ENCODE peak calls at places on chromosomes 5 and 9, in six cellular contexts. A is A673, F is SJCRH30, U is Peyer's patch, Y is pancreas, O is psoas muscle. P is an unnamed sample.

GRCh38 chr9:19032411-19032810 is 598 bp downstream of the SAXO1 start:
- DNase-seq in A (no peak), F (no peak), U (no peak), Y (no peak), O (no peak), P (no peak)

GRCh38 chr9:110520120-110520701 is 59.3 kb downstream of the SVEP1 start:
- DNase-seq in A (peak), F (no peak), U (no peak), Y (no peak), O (no peak), P (no peak)

GRCh38 chr5:98934581-98934980 is 5.8 kb upstream of the CHD1 start:
- DNase-seq in A (no peak), F (no peak), U (no peak), Y (no peak), O (no peak), P (no peak)

GRCh38 chr5:122493776-122494518 is 181.9 kb downstream of the SNCAIP start:
- DNase-seq in A (no peak), F (no peak), U (no peak), Y (no peak), O (no peak), P (no peak)

GRCh38 chr5:54881286-54882005 is 103.9 kb downstream of the ESM1 start:
- DNase-seq in A (no peak), F (no peak), U (no peak), Y (no peak), O (no peak), P (no peak)

GRCh38 chr9:136847065-136847826 is 2.0 kb upstream of the PHPT1 start:
- DNase-seq in A (peak), F (no peak), U (peak), Y (peak), O (peak), P (peak)

GRCh38 chr5:12358371-12359090 is 454.3 kb upstream of the CTNND2 start:
- DNase-seq in A (no peak), F (no peak), U (no peak), Y (no peak), O (no peak), P (no peak)

GRCh38 chr5:14464101-14464500 is 117.5 kb upstream of the OTULINL start:
- DNase-seq in A (no peak), F (no peak), U (no peak), Y (no peak), O (no peak), P (no peak)

GRCh38 chr5:124453221-124454032 is 293.0 kb downstream of the ZNF608 start:
- DNase-seq in A (no peak), F (no peak), U (no peak), Y (no peak), O (no peak), P (no peak)

GRCh38 chr9:129886226-129887174 is 51.2 kb downstream of the USP20 start:
- DNase-seq in A (no peak), F (no peak), U (no peak), Y (no peak), O (no peak), P (no peak)

GRCh38 chr5:79318935-79319614 is 83.1 kb downstream of the JMY start:
- DNase-seq in A (peak), F (peak), U (no peak), Y (no peak), O (no peak), P (no peak)

GRCh38 chr9:35905912-35906679 is at the start of gene HRCT1:
- DNase-seq in A (peak), F (peak), U (peak), Y (peak), O (peak), P (peak)

GRCh38 chr9:95060916-95061315 is 256.6 kb downstream of the FANCC start:
- DNase-seq in A (no peak), F (peak), U (no peak), Y (no peak), O (no peak), P (no peak)

GRCh38 chr5:161498531-161498930 is 48.0 kb downstream of the GABRB2 start:
- DNase-seq in A (no peak), F (no peak), U (peak), Y (no peak), O (no peak), P (no peak)

GRCh38 chr5:86688414-86688813 is 70.7 kb downstream of the COX7C start:
- DNase-seq in A (no peak), F (no peak), U (no peak), Y (no peak), O (no peak), P (no peak)

GRCh38 chr5:177455036-177455660 is 8.5 kb downstream of the PRR7 start:
- DNase-seq in A (peak), F (no peak), U (peak), Y (peak), O (peak), P (no peak)

GRCh38 chr5:110753620-110754019 is 14.8 kb downstream of the SLC25A46 start:
- DNase-seq in A (no peak), F (no peak), U (no peak), Y (no peak), O (no peak), P (no peak)

GRCh38 chr5:64690104-64690416 is 243 bp upstream of the SHISAL2B start:
- DNase-seq in A (no peak), F (no peak), U (no peak), Y (no peak), O (no peak), P (no peak)

GRCh38 chr5:64690417-64691151 is at the start of gene SHISAL2B:
- DNase-seq in A (peak), F (no peak), U (no peak), Y (peak), O (peak), P (no peak)

GRCh38 chr5:64691333-64691732 is 1.0 kb downstream of the SHISAL2B start:
- DNase-seq in A (no peak), F (no peak), U (no peak), Y (no peak), O (no peak), P (no peak)

GRCh38 chr5:64688965-64689364 is 1.3 kb upstream of the SHISAL2B start:
- DNase-seq in A (no peak), F (no peak), U (no peak), Y (no peak), O (no peak), P (no peak)

DNA sequence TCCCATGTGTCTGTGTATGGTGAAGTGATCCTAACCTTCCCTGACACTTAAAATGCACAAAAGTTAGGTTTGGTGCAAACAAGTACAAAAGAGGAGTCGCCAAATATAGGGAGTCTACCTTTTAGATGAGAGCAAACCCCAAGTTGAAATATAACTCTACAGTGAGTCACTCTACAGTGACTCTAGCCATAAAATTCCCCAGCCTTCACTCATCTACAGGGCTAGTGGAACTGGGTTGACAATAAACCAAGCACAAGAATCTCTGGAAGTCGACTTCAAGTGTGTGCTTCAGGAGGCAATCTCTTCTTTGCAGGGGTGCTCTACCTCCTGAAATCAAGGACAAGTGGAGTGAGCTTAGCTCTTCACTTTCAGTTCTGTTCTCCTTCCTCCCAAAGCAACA is 3.3 kb downstream of the SHISAL2B start:
- DNase-seq in A (no peak), F (no peak), U (no peak), Y (no peak), O (no peak), P (no peak)
- H3K27ac ChIP-seq in A (no peak), F (no peak), U (no peak), Y (no peak), O (no peak), P (no peak)

GRCh38 chr5:81632679-81633078 is 118.2 kb downstream of the SSBP2 start:
- DNase-seq in A (no peak), F (no peak), U (no peak), Y (no peak), O (no peak), P (no peak)
- H3K27ac ChIP-seq in A (no peak), F (no peak), U (no peak), Y (no peak), O (no peak), P (no peak)

DNA sequence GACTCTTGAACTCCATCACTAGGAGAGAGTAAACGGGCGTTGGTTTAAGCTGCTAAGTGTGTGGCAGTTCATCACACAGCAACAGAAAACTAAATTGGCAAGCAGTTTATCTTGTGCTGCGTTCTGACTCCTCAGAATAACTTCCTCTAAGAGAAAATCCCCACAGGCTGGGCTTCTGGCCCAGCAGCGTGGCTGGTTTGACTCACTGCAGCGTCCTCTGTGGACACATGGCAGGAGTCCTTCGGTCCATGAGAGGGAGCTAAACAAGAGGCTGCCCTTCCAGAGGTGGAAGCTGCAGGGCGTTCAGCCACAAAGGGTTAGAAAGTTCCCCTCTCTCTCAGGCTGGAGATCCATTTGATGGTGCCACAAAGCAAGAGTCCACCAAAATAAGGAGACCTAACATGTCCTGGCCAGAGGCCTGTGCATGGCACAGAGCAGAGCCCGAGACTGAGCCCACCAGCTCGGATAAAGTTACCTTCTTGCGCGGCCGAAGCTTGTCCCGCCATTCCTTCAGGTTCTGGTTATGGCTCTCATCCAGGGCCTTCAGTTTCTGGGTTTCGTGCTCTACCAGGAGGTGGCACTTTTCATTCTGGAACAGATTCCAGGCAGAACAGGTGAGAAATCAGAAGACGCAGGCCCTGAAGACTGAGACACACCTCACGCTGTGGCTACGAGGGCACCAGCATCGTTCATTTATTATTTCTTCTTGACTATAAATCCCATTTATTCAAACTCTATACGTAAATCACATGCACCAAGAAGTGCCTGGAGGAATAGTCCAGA is 46.2 kb upstream of the FBXW11 start:
- DNase-seq in A (no peak), F (no peak), U (no peak), Y (no peak), O (no peak), P (no peak)
- H3K27ac ChIP-seq in A (no peak), F (no peak), U (no peak), Y (no peak), O (no peak), P (no peak)

GRCh38 chr5:24059716-24060115 is 552.3 kb downstream of the PRDM9 start:
- DNase-seq in A (no peak), F (no peak), U (no peak), Y (no peak), O (no peak), P (no peak)
- H3K27ac ChIP-seq in A (no peak), F (no peak), U (no peak), Y (no peak), O (no peak), P (no peak)

GRCh38 chr5:91114658-91115057 is 268.5 kb downstream of the ARRDC3 start:
- DNase-seq in A (no peak), F (no peak), U (no peak), Y (no peak), O (no peak), P (no peak)
- H3K27ac ChIP-seq in A (no peak), F (no peak), U (peak), Y (no peak), O (no peak), P (peak)

P was measured in coronary artery.